ENCODE peak calls at places on chromosomes 4 and X, in nine cellular contexts. W, E, A, G, N, P, C, H and F are unnamed samples.

GRCh38 chr4:153045111-153045982 is 109.2 kb downstream of the FHDC1 start:
- DNase-seq in W (no peak), E (peak; percentile 86), A (no peak), G (peak; percentile 53), N (no peak), P (no peak), C (no peak), H (no peak), F (no peak)

GRCh38 chr4:103032575-103032974 is 13.1 kb upstream of the SLC9B1 start:
- DNase-seq in W (no peak), E (peak; percentile 51), A (no peak), G (no peak), N (peak; percentile 58), P (no peak), C (peak; percentile 3), H (no peak), F (peak; percentile 44)

GRCh38 chr4:41146716-41147506 is 67.4 kb downstream of the APBB2 start:
- DNase-seq in W (no peak), E (no peak), A (no peak), G (no peak), N (no peak), P (no peak), C (no peak), H (no peak), F (no peak)

GRCh38 chr4:123750044-123750443 is 353.4 kb downstream of the SPRY1 start:
- DNase-seq in W (no peak), E (no peak), A (no peak), G (no peak), N (no peak), P (no peak), C (no peak), H (no peak), F (no peak)

GRCh38 chr4:6444587-6444986 is 27.8 kb downstream of the PPP2R2C start:
- DNase-seq in W (no peak), E (no peak), A (no peak), G (no peak), N (no peak), P (no peak), C (no peak), H (no peak), F (no peak)

GRCh38 chr4:51855751-51856150 is 12.8 kb downstream of the DCUN1D4 start:
- DNase-seq in W (no peak), E (no peak), A (no peak), G (no peak), N (no peak), P (no peak), C (no peak), H (no peak), F (no peak)

GRCh38 chr4:145930592-145930991 is 8.0 kb downstream of the ZNF827 start:
- DNase-seq in W (no peak), E (no peak), A (no peak), G (no peak), N (peak; percentile 20), P (no peak), C (no peak), H (no peak), F (no peak)

GRCh38 chr4:139553751-139554670 is 2.0 kb downstream of the SETD7 start:
- DNase-seq in W (no peak), E (no peak), A (no peak), G (no peak), N (no peak), P (no peak), C (no peak), H (no peak), F (no peak)

GRCh38 chr4:132328761-132329160 is 820.3 kb upstream of the PCDH10 start:
- DNase-seq in W (no peak), E (no peak), A (no peak), G (no peak), N (no peak), P (no peak), C (no peak), H (no peak), F (no peak)

GRCh38 chrX:53642326-53642725 is 44.2 kb downstream of the HUWE1 start:
- DNase-seq in W (no peak), E (no peak), A (no peak), G (no peak), N (no peak), P (no peak), C (no peak), H (no peak), F (no peak)

GRCh38 chrX:80174925-80175574 is 160.5 kb downstream of the TBX22 start:
- DNase-seq in W (no peak), E (no peak), A (no peak), G (peak; percentile 78), N (no peak), P (no peak), C (no peak), H (no peak), F (no peak)

GRCh38 chr4:7224878-7225533 is 32.7 kb downstream of the SORCS2 start:
- DNase-seq in W (no peak), E (no peak), A (no peak), G (no peak), N (no peak), P (no peak), C (no peak), H (no peak), F (no peak)

GRCh38 chr4:155572106-155572703 is 94.4 kb upstream of the GUCY1A1 start:
- DNase-seq in W (no peak), E (no peak), A (no peak), G (no peak), N (no peak), P (no peak), C (no peak), H (no peak), F (no peak)